ENCODE peak calls at places on chromosomes 1 and 21, in six cellular contexts. Z is activated CD8-positive, alpha-beta memory T cell treated with anti-CD3 and anti-CD28 coated beads for 48 hours; Y is T-cell; S is chondrocyte; V is kidney glomerular epithelial cell; J is endothelial cell. G is an unnamed sample.

GRCh38 chr1:5980314-5981008 is 11.8 kb downstream of the NPHP4 start:
- DNase-seq in Z (no peak), J (peak), Y (no peak), V (peak), S (peak), G (peak)

GRCh38 chr21:46160563-46161179 is 5.3 kb upstream of the FTCD start:
- DNase-seq in Z (no peak), J (no peak), Y (no peak), S (no peak), V (no peak), G (no peak)

GRCh38 chr1:203129501-203130231 is 2.1 kb downstream of the ADORA1 start:
- DNase-seq in Z (no peak), V (no peak), J (no peak), Y (no peak), S (peak), G (no peak)

GRCh38 chr1:155691992-155692528 is 3.2 kb downstream of the DAP3 start:
- DNase-seq in Z (no peak), J (no peak), Y (no peak), S (no peak), V (no peak), G (no peak)

GRCh38 chr1:87136607-87137341 is 191.9 kb upstream of the LMO4 start:
- DNase-seq in Z (no peak), S (no peak), J (no peak), V (no peak), Y (no peak), G (no peak)

GRCh38 chr1:74733616-74734484 is 898 bp downstream of the TYW3 start:
- DNase-seq in V (peak), J (peak), S (no peak), Y (peak), Z (no peak), G (peak)

GRCh38 chr1:99758073-99758511 is 8.3 kb downstream of the FRRS1 start:
- DNase-seq in J (no peak), V (no peak), Y (no peak), Z (no peak), S (no peak), G (no peak)

GRCh38 chr1:16014509-16015482 is 3.0 kb downstream of the HSPB7 start:
- DNase-seq in S (peak), J (no peak), Y (no peak), Z (no peak), V (no peak), G (no peak)

GRCh38 chr1:22976461-22977243 is 4.0 kb upstream of the LACTBL1 start:
- DNase-seq in V (peak), Z (no peak), J (peak), Y (peak), S (no peak), G (peak)

GRCh38 chr1:96508226-96508625 is 213.4 kb upstream of the PTBP2 start:
- DNase-seq in V (no peak), Z (no peak), J (no peak), S (no peak), Y (no peak), G (no peak)

GRCh38 chr1:41486053-41486891 is 1.8 kb upstream of the EDN2 start:
- DNase-seq in V (peak), J (no peak), Z (no peak), S (peak), Y (no peak), G (peak)

GRCh38 chr1:68717330-68717729 is 220.4 kb upstream of the DEPDC1 start:
- DNase-seq in Y (no peak), V (no peak), Z (no peak), J (no peak), S (no peak), G (no peak)

GRCh38 chr1:172581779-172582178 is 48.8 kb downstream of the SUCO start:
- DNase-seq in Z (no peak), Y (no peak), J (no peak), S (no peak), V (no peak), G (no peak)

GRCh38 chr1:209569445-209570207 is 13.9 kb upstream of the CAMK1G start:
- DNase-seq in Y (peak), Z (peak), V (peak), J (peak), S (no peak), G (peak)

GRCh38 chr1:234579967-234580366 is 30.0 kb downstream of the IRF2BP2 start:
- DNase-seq in V (no peak), Y (no peak), Z (no peak), S (no peak), J (no peak), G (no peak)

GRCh38 chr1:37055631-37056030 is 21.3 kb upstream of the GRIK3 start:
- DNase-seq in Z (no peak), V (no peak), J (no peak), Y (no peak), S (no peak), G (no peak)

GRCh38 chr1:169005776-169006175 is 100.7 kb upstream of the ATP1B1 start:
- DNase-seq in J (no peak), Z (no peak), V (no peak), Y (no peak), S (no peak), G (no peak)

GRCh38 chr1:165129568-165130164 is 226.8 kb downstream of the LMX1A start:
- DNase-seq in Z (no peak), S (no peak), Y (no peak), J (peak), V (peak), G (peak)

G was measured in neuronal stem cell.